ENCODE peak calls at places on chromosomes 12 and 14, in five cellular contexts. O, M, R, D and L are unnamed samples.

GRCh38 chr12:124277394-124278222 is 17.3 kb upstream of the RFLNA start:
- DNase-seq in D (peak), O (peak), R (no peak), M (peak), L (no peak)

GRCh38 chr12:69966409-69966808 is 141.4 kb downstream of the MYRFL start:
- DNase-seq in D (peak), M (no peak), O (no peak), R (peak), L (no peak)

GRCh38 chr12:132675753-132676152 is 11.4 kb downstream of the POLE start:
- DNase-seq in D (peak), O (no peak), M (no peak), R (no peak), L (no peak)

GRCh38 chr12:121404734-121405133 is 4.8 kb downstream of the RNF34 start:
- DNase-seq in D (no peak), R (peak), M (peak), O (peak), L (no peak)

GRCh38 chr12:499837-500458 is 40.2 kb downstream of the B4GALNT3 start:
- DNase-seq in M (peak), R (no peak), O (no peak), D (no peak), L (no peak)

GRCh38 chr12:92080390-92081285 is 65.0 kb downstream of the BTG1 start:
- DNase-seq in R (no peak), M (no peak), D (no peak), O (no peak), L (no peak)

GRCh38 chr12:51056242-51056641 is 8.1 kb downstream of the LETMD1 start:
- DNase-seq in M (no peak), R (no peak), D (no peak), O (no peak), L (peak)

GRCh38 chr14:79629891-79630560 is 581.3 kb downstream of the DIO2 start:
- DNase-seq in M (no peak), O (no peak), D (no peak), R (no peak), L (no peak)

GRCh38 chr12:126617312-126617711 is 1552.1 kb downstream of the AACS start:
- DNase-seq in D (no peak), R (no peak), M (no peak), O (peak), L (no peak)

GRCh38 chr12:5201554-5202243 is 158.0 kb downstream of the KCNA5 start:
- DNase-seq in D (no peak), M (no peak), R (no peak), O (peak), L (no peak)

GRCh38 chr12:88325076-88325827 is 183.1 kb downstream of the TMTC3 start:
- DNase-seq in R (no peak), D (no peak), M (no peak), O (no peak), L (no peak)

GRCh38 chr12:64744422-64745258 is 14.6 kb downstream of the GNS start:
- DNase-seq in M (no peak), D (no peak), O (no peak), R (peak), L (no peak)

GRCh38 chr12:46134205-46134811 is 134.5 kb downstream of the SLC38A1 start:
- DNase-seq in D (no peak), R (no peak), M (no peak), O (no peak), L (no peak)

GRCh38 chr12:76144253-76144564 is 59.7 kb upstream of the NAP1L1 start:
- DNase-seq in M (peak), D (peak), O (peak), R (no peak), L (peak)

GRCh38 chr14:94101748-94102147 is 8.8 kb upstream of the IFI27 start:
- DNase-seq in O (no peak), R (no peak), M (no peak), D (no peak), L (no peak)

GRCh38 chr12:132545955-132546354 is 56.0 kb downstream of the FBRSL1 start:
- DNase-seq in D (no peak), M (no peak), O (no peak), R (no peak), L (no peak)

GRCh38 chr12:46675736-46676135 is 150.1 kb downstream of the SLC38A4 start:
- DNase-seq in O (peak), M (no peak), R (peak), D (no peak), L (no peak)

GRCh38 chr12:1220127-1221092 is 229.4 kb downstream of the ERC1 start:
- DNase-seq in R (peak), M (peak), O (no peak), D (peak), L (no peak)

GRCh38 chr12:50220357-50221061 is 53.3 kb upstream of the CERS5 start:
- DNase-seq in D (no peak), M (no peak), O (peak), R (no peak), L (peak)

GRCh38 chr14:76486251-76486743 is 110.4 kb downstream of the ESRRB start:
- DNase-seq in M (no peak), D (no peak), O (peak), R (no peak), L (no peak)

GRCh38 chr12:111435661-111436201 is 30.0 kb downstream of the SH2B3 start:
- DNase-seq in D (no peak), M (no peak), R (no peak), O (no peak), L (no peak)

GRCh38 chr12:118356809-118357326 is 15.8 kb downstream of the TAOK3 start:
- DNase-seq in D (no peak), R (no peak), M (no peak), O (no peak), L (no peak)

GRCh38 chr12:124700810-124701594 is 133.6 kb upstream of the NCOR2 start:
- DNase-seq in D (no peak), M (peak), R (no peak), O (no peak), L (no peak)

GRCh38 chr14:53885241-53885640 is 71.4 kb downstream of the BMP4 start:
- DNase-seq in D (no peak), O (no peak), M (no peak), R (no peak), L (no peak)

GRCh38 chr12:7994731-7995205 is 37.7 kb upstream of the FOXJ2 start:
- DNase-seq in D (no peak), R (no peak), O (no peak), M (no peak), L (no peak)

GRCh38 chr14:35809597-35809996 is 502 bp upstream of the RALGAPA1 start:
- DNase-seq in M (no peak), D (no peak), O (no peak), R (no peak), L (no peak)

DNA sequence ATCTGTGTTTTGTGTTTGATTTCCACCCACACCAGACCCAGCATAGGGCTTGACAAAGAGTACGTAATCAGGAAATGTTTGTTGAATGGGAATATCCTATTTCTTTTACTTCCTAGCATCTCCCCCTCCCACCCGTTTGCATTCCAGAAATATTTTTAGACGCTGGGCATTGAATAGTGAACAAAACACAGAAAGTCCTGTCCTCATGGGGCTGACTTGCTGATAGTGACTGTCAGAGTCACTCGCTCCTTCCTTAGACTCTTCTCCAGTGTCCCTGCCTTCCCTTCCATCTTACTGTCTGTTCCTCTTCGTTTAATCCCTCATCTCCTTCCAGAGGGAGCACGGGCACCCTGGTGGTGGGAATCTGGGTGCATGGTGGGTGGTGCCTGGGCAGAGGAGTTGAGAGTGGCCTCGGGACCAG is 53.6 kb downstream of the SLC25A47 start:
- DNase-seq in D (no peak), M (no peak), O (no peak), R (peak), L (no peak)
- H3K4me3 ChIP-seq in D (peak), M (peak), O (peak), R (peak), L (peak)

GRCh38 chr12:6692888-6693287 is 3.7 kb upstream of the ZNF384 start:
- DNase-seq in D (no peak), M (no peak), R (no peak), O (no peak), L (no peak)

GRCh38 chr12:6695313-6696045 is 5.1 kb downstream of the PIANP start:
- DNase-seq in D (no peak), M (no peak), R (no peak), O (no peak), L (no peak)

GRCh38 chr12:6694701-6695100 is 5.5 kb upstream of the ZNF384 start:
- DNase-seq in M (no peak), O (no peak), R (no peak), D (no peak), L (no peak)

GRCh38 chr12:6691473-6691872 is 2.3 kb upstream of the ZNF384 start:
- DNase-seq in M (no peak), R (no peak), D (no peak), O (no peak), L (no peak)

DNA sequence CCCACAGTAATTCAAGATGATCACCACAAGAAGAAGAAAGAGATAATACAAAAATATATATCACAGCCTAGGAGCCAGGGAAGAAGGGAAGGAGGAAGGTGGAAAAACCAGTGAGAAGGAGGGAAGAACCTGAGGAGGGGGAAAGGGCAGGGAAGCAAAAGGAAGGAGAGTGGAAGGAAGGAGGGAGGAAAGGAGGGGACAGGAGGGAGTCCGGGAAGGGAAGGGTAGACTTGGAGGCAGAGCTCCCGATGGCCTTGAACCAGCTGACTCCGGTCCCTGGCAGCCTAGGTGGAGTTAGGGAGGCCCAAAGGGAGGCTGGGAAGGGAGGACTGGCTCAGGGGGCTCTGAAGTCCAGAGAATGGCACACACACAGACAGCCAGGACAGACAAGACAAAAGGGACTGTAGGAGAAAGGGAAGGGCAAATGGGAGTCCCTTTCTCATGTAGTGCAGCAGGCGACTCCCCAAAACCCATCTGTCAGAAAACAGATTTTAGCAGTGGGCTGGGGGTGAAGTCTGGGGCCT is 4.7 kb upstream of the ZNF384 start:
- DNase-seq in M (no peak), O (no peak), R (no peak), D (no peak), L (no peak)
- TF ChIP-seq POLR2AphosphoS5 in M (no peak), O (no peak), R (no peak), D (no peak), L (no peak)

DNA sequence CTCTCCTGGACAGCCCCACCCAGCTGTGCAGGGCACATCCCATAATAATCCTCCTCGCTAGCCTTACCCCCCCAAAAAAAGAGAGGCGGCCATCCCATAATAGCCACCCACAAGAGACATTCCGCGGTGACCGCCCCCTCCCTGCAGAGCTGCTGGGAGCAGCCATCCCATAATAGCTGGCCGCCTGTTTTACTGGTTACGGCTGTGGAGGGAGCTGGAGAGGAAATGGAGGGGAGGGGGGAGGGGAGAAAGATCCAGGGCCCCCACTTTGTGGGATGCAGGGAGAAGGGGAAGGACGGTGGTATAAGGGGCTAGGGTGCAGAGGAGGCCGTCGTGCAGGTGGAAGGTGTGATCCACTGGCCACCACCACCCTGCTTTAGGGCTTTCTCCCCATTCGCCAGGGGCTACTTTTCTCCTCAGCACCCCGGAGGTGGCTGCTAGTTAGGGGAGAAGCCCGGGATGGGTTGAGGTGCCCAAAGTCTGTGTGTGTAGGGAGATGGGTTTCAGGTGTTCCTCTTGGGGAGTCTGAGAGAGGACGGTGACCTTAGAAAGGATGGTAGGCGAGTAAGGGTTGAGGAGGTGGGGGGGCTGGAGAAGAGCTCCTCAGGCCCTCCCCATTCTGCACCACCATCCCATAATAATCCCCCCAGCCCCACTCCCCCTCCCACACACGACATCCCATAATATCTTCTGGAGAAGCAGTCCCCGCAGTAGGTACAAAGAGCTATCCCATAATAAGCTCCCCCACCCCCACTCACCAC is 6.0 kb upstream of the CHD4 start:
- DNase-seq in D (peak), M (peak), O (peak), R (peak), L (peak)
- H3K4me3 ChIP-seq in D (no peak), M (peak), O (peak), R (peak), L (peak)

GRCh38 chr12:93376436-93377251 is 1.1 kb upstream of the NUDT4 start:
- DNase-seq in R (peak), M (no peak), O (no peak), D (peak), L (peak)
- TF ChIP-seq POLR2AphosphoS5 in R (no peak), M (no peak), O (no peak), D (no peak), L (no peak)

DNA sequence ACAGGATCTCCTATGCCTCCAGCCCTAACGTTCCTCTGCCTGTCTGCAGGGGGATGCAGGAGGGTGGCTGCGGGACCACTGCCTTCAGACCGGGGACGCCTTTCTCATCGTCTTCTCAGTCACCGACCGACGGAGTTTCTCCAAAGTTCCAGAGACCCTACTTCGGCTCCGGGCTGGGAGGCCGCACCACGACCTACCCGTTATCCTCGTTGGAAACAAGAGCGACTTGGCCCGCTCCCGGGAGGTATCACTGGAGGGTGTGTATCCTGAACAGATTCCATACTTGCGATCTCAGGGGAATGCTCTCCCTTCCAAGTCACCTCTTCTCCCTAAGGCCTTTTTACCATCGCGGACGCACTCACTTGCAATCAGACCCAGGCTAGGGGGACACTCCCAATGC is 3.0 kb downstream of the REM2 start:
- DNase-seq in D (no peak), O (no peak), R (no peak), M (no peak), L (no peak)
- H3K4me3 ChIP-seq in D (peak), O (peak), R (no peak), M (peak), L (no peak)

DNA sequence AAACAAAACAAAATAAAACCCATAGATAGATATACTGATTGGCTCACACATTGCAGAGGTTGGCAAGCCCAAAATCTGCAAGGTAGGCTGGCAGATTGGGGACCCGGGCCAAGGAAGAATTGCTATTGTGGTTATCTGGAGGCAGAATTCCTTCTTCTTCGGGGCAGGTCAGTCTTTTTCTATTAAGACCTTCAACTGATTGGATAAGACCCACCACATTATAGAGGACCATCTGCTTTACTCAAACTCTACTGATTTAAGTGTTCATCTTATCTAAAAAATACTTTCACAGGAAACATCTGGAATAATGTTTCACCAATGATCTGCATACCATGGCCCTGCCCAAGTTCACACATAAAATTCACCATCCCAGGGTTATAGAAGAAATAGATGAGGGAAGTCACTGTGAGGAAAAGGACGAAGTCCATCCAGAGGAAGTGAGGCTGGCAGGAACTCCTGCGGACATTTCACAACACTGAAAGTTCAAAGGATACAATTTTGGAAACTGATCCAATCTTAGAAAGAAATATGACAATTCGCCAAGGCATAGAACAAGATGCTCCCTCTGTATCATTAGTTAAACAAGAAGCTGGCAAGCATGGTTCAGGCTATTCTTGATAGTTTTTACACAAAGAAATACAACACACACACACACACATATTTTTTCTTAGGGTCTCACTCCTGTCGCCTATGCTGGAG is 127.6 kb upstream of the MED13L start:
- DNase-seq in O (no peak), M (no peak), D (no peak), R (no peak), L (no peak)
- TF ChIP-seq POLR2AphosphoS5 in O (no peak), M (no peak), D (no peak), R (no peak), L (no peak)

GRCh38 chr12:107109726-107110518 is 16.6 kb upstream of the CRY1 start:
- DNase-seq in R (no peak), D (no peak), O (no peak), M (no peak), L (no peak)
- H3K4me3 ChIP-seq in R (no peak), D (no peak), O (no peak), M (no peak), L (no peak)

GRCh38 chr12:32901553-32901952 is 5.0 kb upstream of the PKP2 start:
- DNase-seq in M (no peak), D (no peak), O (no peak), R (peak), L (no peak)
- TF ChIP-seq POLR2AphosphoS5 in M (no peak), D (no peak), O (no peak), R (no peak), L (no peak)